ENCODE peak calls at places on chromosomes 5 and 9, in four cellular contexts. B is fibroblast of villous mesenchyme, E is neuronal stem cell, S is uterus. R is an unnamed sample.

GRCh38 chr5:6578676-6579343 is 54.0 kb downstream of the NSUN2 start:
- DNase-seq in B (no peak), E (no peak), S (no peak), R (no peak)

GRCh38 chr5:135568241-135568640 is 10.6 kb downstream of the CXCL14 start:
- DNase-seq in B (no peak), E (no peak), S (no peak), R (no peak)

GRCh38 chr9:130295945-130296782 is 30.6 kb downstream of the HMCN2 start:
- DNase-seq in B (no peak), E (no peak), S (no peak), R (no peak)

GRCh38 chr5:95738069-95738468 is 6.9 kb downstream of the RHOBTB3 start:
- DNase-seq in B (no peak), E (no peak), S (no peak), R (no peak)

GRCh38 chr5:65867509-65868195 is 58.7 kb upstream of the ERBIN start:
- DNase-seq in B (peak; percentile 40), E (no peak), S (no peak), R (no peak)

GRCh38 chr9:30967484-30967883 is 1417.0 kb upstream of the ACO1 start:
- DNase-seq in B (peak; percentile 2), E (peak; percentile 2), S (no peak), R (no peak)

GRCh38 chr9:95025213-95026170 is 292.0 kb downstream of the FANCC start:
- DNase-seq in B (peak; percentile 98), E (no peak), S (peak; percentile 77), R (peak; percentile 83)

GRCh38 chr9:18190671-18191374 is 283.1 kb upstream of the ADAMTSL1 start:
- DNase-seq in B (no peak), E (no peak), S (no peak), R (no peak)

GRCh38 chr5:97388794-97389193 is 205.7 kb upstream of the RIOK2 start:
- DNase-seq in B (no peak), E (no peak), S (no peak), R (no peak)

GRCh38 chr5:36581070-36581469 is 25.3 kb upstream of the SLC1A3 start:
- DNase-seq in B (peak; percentile 14), E (no peak), S (no peak), R (no peak)

GRCh38 chr5:80867233-80867632 is 92.9 kb upstream of the RASGRF2 start:
- DNase-seq in B (peak; percentile 29), E (no peak), S (no peak), R (no peak)

GRCh38 chr9:131776473-131776872 is 36.6 kb upstream of the RAPGEF1 start:
- DNase-seq in B (peak; percentile 55), E (peak; percentile 71), S (no peak), R (no peak)

GRCh38 chr9:96031366-96031824 is 155.9 kb downstream of the ERCC6L2 start:
- DNase-seq in B (peak; percentile 23), E (no peak), S (peak; percentile 31), R (no peak)

GRCh38 chr5:98787131-98787719 is 13.8 kb downstream of the RGMB start:
- DNase-seq in B (no peak), E (no peak), S (no peak), R (no peak)

GRCh38 chr5:56585466-56585865 is 229.9 kb upstream of the MAP3K1 start:
- DNase-seq in B (peak; percentile 42), E (no peak), S (no peak), R (no peak)

GRCh38 chr5:56588636-56589485 is 226.5 kb upstream of the MAP3K1 start:
- DNase-seq in B (no peak), E (peak; percentile 51), S (peak; percentile 17), R (peak; percentile 87)

GRCh38 chr5:56587381-56588124 is 227.8 kb upstream of the MAP3K1 start:
- DNase-seq in B (no peak), E (no peak), S (no peak), R (no peak)

GRCh38 chr5:56588125-56588516 is 227.2 kb upstream of the MAP3K1 start:
- DNase-seq in B (no peak), E (no peak), S (no peak), R (no peak)

GRCh38 chr5:56585973-56586740 is 229.2 kb upstream of the MAP3K1 start:
- DNase-seq in B (peak; percentile 82), E (peak; percentile 61), S (peak; percentile 18), R (peak; percentile 37)
- H3K4me3 ChIP-seq in B (no peak overlapping the region), E (no peak overlapping the region), S (no peak overlapping the region), R (peak overlapping the region; percentile 22)

GRCh38 chr5:161414896-161415295 is 131.6 kb downstream of the GABRB2 start:
- DNase-seq in B (no peak), E (no peak), S (no peak), R (no peak)
- H3K4me3 ChIP-seq in B (no peak overlapping the region), E (no peak overlapping the region), S (no peak overlapping the region), R (no peak overlapping the region)

GRCh38 chr9:127558581-127559246 is 53.4 kb upstream of the STXBP1 start:
- DNase-seq in B (peak; percentile 47), E (no peak), S (no peak), R (no peak)

GRCh38 chr9:127556871-127557270 is 55.2 kb upstream of the STXBP1 start:
- DNase-seq in B (no peak), E (no peak), S (no peak), R (peak; percentile 21)

GRCh38 chr9:127559247-127559680 is 52.8 kb upstream of the STXBP1 start:
- DNase-seq in B (no peak), E (no peak), S (no peak), R (no peak)

GRCh38 chr9:127557466-127557869 is 54.6 kb upstream of the STXBP1 start:
- DNase-seq in B (peak; percentile 72), E (no peak), S (no peak), R (peak; percentile 58)

GRCh38 chr9:127557998-127558546 is 54.0 kb upstream of the STXBP1 start:
- DNase-seq in B (peak; percentile 28), E (no peak), S (no peak), R (no peak)
- H3K4me3 ChIP-seq in B (peak overlapping the region; percentile 22), E (no peak overlapping the region), S (no peak overlapping the region), R (no peak overlapping the region)

GRCh38 chr5:119339344-119339743 is 16.5 kb upstream of the TNFAIP8 start:
- DNase-seq in B (no peak), E (no peak), S (no peak), R (no peak)

GRCh38 chr5:119338326-119338957 is 17.4 kb upstream of the TNFAIP8 start:
- DNase-seq in B (no peak), E (no peak), S (no peak), R (no peak)

GRCh38 chr5:119335261-119335677 is 20.6 kb upstream of the TNFAIP8 start:
- DNase-seq in B (no peak), E (no peak), S (no peak), R (no peak)

GRCh38 chr5:119336262-119336661 is 19.6 kb upstream of the TNFAIP8 start:
- DNase-seq in B (no peak), E (no peak), S (no peak), R (no peak)

DNA sequence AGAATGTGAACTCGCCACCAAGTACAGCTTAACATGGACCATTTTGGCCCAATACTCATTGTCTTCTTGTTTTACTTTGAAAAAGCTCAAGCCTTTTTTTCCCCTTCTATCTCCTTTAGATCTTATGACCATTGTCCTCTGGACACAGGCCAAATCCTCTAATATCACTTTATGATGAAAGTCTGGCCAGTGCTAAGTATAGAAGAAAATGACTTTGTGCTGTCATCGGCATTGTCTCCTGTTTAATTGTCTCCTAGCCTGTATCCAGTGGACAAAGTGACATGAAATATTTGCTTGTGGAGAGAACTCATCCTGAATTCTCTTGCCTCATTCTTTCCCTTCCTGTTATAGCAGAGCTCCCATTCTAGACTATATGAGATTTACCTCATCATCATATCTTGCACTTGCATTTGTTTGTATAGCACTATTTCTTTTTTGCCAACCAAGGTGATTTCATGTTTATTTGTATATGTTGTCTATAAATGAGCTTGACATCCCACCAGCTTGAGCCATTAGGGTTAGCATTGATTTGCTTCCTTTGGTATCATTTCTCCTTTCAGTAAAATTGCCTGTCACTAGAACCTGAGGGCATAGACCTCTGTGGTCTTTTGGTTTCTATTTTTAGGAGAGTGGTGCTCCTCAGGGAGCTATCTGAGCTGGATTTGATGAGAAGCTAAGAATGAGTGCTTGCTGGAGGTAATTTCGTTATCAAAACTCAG is 18.8 kb upstream of the TNFAIP8 start:
- DNase-seq in B (no peak), E (no peak), S (no peak), R (no peak)
- H3K4me3 ChIP-seq in B (no peak overlapping the region), E (no peak overlapping the region), S (no peak overlapping the region), R (no peak overlapping the region)

GRCh38 chr5:137737349-137738256 is 1.7 kb upstream of the KLHL3 start:
- DNase-seq in B (peak; percentile 25), E (no peak), S (peak; percentile 20), R (no peak)

GRCh38 chr5:137733922-137734695 is 1.8 kb downstream of the KLHL3 start:
- DNase-seq in B (peak; percentile 8), E (no peak), S (no peak), R (no peak)

GRCh38 chr5:137733011-137733410 is 2.9 kb downstream of the KLHL3 start:
- DNase-seq in B (no peak), E (no peak), S (no peak), R (no peak)

GRCh38 chr5:137735531-137736284 is at the start of gene KLHL3:
- DNase-seq in B (peak; percentile 25), E (peak; percentile 67), S (peak; percentile 16), R (no peak)

DNA sequence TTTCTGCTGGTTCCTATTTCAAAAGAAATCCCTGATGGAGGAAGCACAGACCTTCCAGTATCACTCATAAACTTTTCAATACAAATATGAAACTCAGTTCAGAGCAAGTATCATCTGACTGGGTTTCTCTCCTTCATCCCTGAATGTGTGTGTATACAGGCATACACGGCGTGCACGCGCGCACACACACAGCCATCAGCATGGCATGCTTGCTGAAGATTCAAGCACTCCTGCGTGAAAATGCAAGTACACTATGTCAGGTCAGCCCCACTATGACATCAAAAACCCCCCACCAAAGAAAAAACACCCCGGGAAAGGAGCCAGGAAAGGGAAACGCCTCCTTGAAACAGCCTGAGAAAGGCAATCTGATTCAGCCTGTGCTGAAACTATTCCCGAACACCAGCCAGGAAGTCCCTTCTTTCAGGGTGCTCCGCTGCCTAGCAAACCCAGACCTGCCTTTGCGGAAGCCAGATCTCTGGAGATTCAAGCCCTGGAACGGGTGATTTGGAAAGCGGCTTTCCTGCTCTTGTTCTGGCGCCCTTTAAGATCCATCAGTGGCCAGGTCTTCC is 843 bp downstream of the KLHL3 start:
- DNase-seq in B (peak; percentile 36), E (no peak), S (peak; percentile 19), R (no peak)
- H3K4me3 ChIP-seq in B (peak overlapping the region; percentile 30), E (peak overlapping the region; percentile 80), S (peak overlapping the region; percentile 33), R (peak overlapping the region; percentile 50)